ENCODE peak calls at places on chromosome 3, in five cellular contexts. A, N, P, U and V are unnamed samples.

GRCh38 chr3:141083831-141084624 is 32.9 kb downstream of the SPSB4 start:
- DNase-seq in U (peak; percentile 74), A (no peak), N (peak; percentile 52), P (peak; percentile 51), V (peak; percentile 74)

GRCh38 chr3:128556949-128557348 is 63.9 kb upstream of the GATA2 start:
- DNase-seq in N (no peak), P (no peak), U (peak; percentile 53), A (no peak), V (no peak)

GRCh38 chr3:196650740-196651311 is 11.3 kb downstream of the NRROS start:
- DNase-seq in U (no peak), A (peak; percentile 94), P (peak; percentile 30), N (peak; percentile 42), V (peak; percentile 74)

GRCh38 chr3:186254676-186255665 is 107.1 kb downstream of the DGKG start:
- DNase-seq in N (no peak), P (no peak), U (no peak), A (no peak), V (no peak)

GRCh38 chr3:127655641-127656040 is 17.1 kb upstream of the ABTB1 start:
- DNase-seq in P (no peak), A (peak; percentile 44), N (no peak), U (peak; percentile 29), V (no peak)

GRCh38 chr3:55362206-55362960 is 124.7 kb downstream of the WNT5A start:
- DNase-seq in U (no peak), N (no peak), P (no peak), A (no peak), V (no peak)

GRCh38 chr3:12049675-12050074 is 45.5 kb downstream of the SYN2 start:
- DNase-seq in N (no peak), A (no peak), P (no peak), U (no peak), V (no peak)

GRCh38 chr3:138786788-138787276 is 47.9 kb downstream of the PIK3CB start:
- DNase-seq in U (no peak), N (no peak), A (peak; percentile 32), P (no peak), V (no peak)

GRCh38 chr3:123582315-123582714 is 2.5 kb downstream of the HACD2 start:
- DNase-seq in N (no peak), P (no peak), A (no peak), U (no peak), V (no peak)

GRCh38 chr3:102090646-102091045 is 241.3 kb downstream of the NFKBIZ start:
- DNase-seq in A (no peak), U (no peak), P (no peak), N (no peak), V (no peak)
- H3K4me3 ChIP-seq in A (no peak overlapping the region), U (no peak overlapping the region), P (no peak overlapping the region), N (no peak overlapping the region), V (no peak overlapping the region)

GRCh38 chr3:158093526-158093925 is 12.7 kb downstream of the SHOX2 start:
- DNase-seq in N (no peak), A (no peak), P (no peak), U (no peak), V (no peak)
- H3K4me3 ChIP-seq in N (no peak overlapping the region), A (no peak overlapping the region), P (no peak overlapping the region), U (no peak overlapping the region), V (no peak overlapping the region)

GRCh38 chr3:108947855-108948254 is 5.8 kb downstream of the GUCA1C start:
- DNase-seq in A (no peak), U (no peak), P (no peak), N (no peak), V (no peak)
- H3K4me3 ChIP-seq in A (no peak overlapping the region), U (no peak overlapping the region), P (no peak overlapping the region), N (no peak overlapping the region), V (no peak overlapping the region)

GRCh38 chr3:64266065-64266874 is 41.0 kb upstream of the PRICKLE2 start:
- DNase-seq in P (no peak), N (no peak), U (no peak), A (peak; percentile 96), V (no peak)

GRCh38 chr3:64268926-64269325 is 43.7 kb upstream of the PRICKLE2 start:
- DNase-seq in N (peak; percentile 39), U (no peak), A (no peak), P (peak; percentile 32), V (peak; percentile 74)

GRCh38 chr3:64267774-64268604 is 42.7 kb upstream of the PRICKLE2 start:
- DNase-seq in P (peak; percentile 61), U (peak; percentile 87), N (peak; percentile 57), A (peak; percentile 45), V (peak; percentile 76)

GRCh38 chr3:64264491-64265109 is 39.3 kb upstream of the PRICKLE2 start:
- DNase-seq in U (no peak), N (no peak), P (no peak), A (no peak), V (no peak)

GRCh38 chr3:64266983-64267382 is 41.7 kb upstream of the PRICKLE2 start:
- DNase-seq in P (no peak), A (no peak), N (no peak), U (no peak), V (no peak)
- H3K4me3 ChIP-seq in P (peak overlapping the region; percentile 77), A (peak overlapping the region; percentile 77), N (peak overlapping the region; percentile 88), U (peak overlapping the region; percentile 85), V (peak overlapping the region; percentile 95)

DNA sequence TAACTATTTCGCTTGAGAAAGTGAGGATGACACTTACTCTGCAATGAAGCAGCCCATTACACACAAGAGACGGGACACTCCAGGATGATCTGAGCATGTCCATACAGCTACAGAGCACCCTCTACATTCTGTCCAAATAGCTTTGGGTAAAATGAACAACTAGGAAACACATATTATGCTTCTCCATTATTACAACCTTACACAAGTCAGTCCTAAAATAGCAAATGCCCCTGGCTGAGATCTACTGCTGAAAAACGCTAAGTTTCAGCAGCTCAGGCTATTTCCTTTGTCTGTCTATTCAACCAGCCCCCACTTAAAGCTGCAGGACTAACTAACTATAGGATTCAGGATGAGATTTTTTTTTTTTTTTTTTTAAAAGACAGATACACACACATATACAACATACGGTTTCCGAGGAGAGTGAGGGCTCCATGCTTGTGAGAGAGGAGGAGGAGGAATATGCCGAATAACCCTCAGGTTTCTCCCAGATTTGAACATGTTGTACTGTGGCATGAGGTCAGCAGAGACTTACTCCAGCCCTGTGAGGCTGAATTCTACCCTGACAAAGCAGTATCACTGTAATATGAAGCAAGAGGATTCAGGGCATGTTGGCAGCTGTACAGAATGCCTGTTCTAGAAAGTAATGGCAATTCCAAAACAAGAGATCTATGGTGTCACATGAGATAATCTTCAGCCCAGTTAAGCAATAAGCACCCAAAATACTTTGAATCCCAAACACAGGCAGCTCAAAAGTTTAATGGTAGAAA is 117.3 kb upstream of the PLXND1 start:
- DNase-seq in A (peak; percentile 83), P (peak; percentile 23), N (no peak), U (peak; percentile 81), V (no peak)
- H3K4me3 ChIP-seq in A (no peak overlapping the region), P (peak overlapping the region; percentile 58), N (peak overlapping the region; percentile 33), U (peak overlapping the region; percentile 11), V (peak overlapping the region; percentile 53)

GRCh38 chr3:146308222-146308621 is 57.3 kb upstream of the PLSCR4 start:
- DNase-seq in N (no peak), A (peak; percentile 67), U (no peak), P (no peak), V (no peak)

GRCh38 chr3:146306024-146306423 is 55.1 kb upstream of the PLSCR4 start:
- DNase-seq in U (no peak), P (no peak), A (no peak), N (no peak), V (no peak)

GRCh38 chr3:146313411-146314111 is 62.7 kb upstream of the PLSCR4 start:
- DNase-seq in U (no peak), A (peak; percentile 67), N (no peak), P (no peak), V (no peak)

DNA sequence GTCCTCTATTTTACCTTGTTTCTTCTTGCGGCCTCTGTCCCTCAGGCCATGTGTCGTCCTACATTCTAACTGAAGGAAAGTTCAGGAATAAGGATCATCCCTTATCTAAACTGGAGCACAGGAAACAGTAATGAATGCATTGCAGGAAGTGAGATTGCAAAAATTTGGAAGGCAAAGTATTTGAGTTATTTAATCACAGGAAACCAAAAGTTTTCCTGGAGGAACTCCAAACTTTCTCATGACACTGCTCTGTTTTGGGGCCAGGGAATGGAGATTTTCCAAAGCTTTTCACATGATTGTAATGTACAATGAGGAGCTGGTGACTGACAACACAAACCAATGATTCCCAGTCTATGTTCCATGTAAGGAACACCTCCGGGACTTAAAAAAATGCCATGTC is 57.8 kb upstream of the PLSCR4 start:
- DNase-seq in U (no peak), N (no peak), A (peak; percentile 58), P (no peak), V (no peak)
- H3K4me3 ChIP-seq in U (no peak overlapping the region), N (no peak overlapping the region), A (no peak overlapping the region), P (no peak overlapping the region), V (no peak overlapping the region)

GRCh38 chr3:6771171-6771570 is 89.7 kb upstream of the GRM7 start:
- DNase-seq in A (no peak), N (no peak), P (no peak), U (no peak), V (no peak)
- H3K4me3 ChIP-seq in A (no peak overlapping the region), N (no peak overlapping the region), P (no peak overlapping the region), U (no peak overlapping the region), V (no peak overlapping the region)

GRCh38 chr3:43290961-43291360 is 4.6 kb downstream of the SNRK start:
- DNase-seq in A (no peak), P (no peak), N (no peak), U (no peak), V (no peak)
- H3K4me3 ChIP-seq in A (no peak overlapping the region), P (peak overlapping the region; percentile 77), N (peak overlapping the region; percentile 65), U (no peak overlapping the region), V (peak overlapping the region; percentile 0)

GRCh38 chr3:149815318-149815717 is 2.3 kb downstream of the RNF13 start:
- DNase-seq in N (no peak), A (no peak), P (no peak), U (no peak), V (no peak)
- H3K4me3 ChIP-seq in N (peak overlapping the region; percentile 84), A (no peak overlapping the region), P (peak overlapping the region; percentile 88), U (peak overlapping the region; percentile 71), V (peak overlapping the region; percentile 23)

DNA sequence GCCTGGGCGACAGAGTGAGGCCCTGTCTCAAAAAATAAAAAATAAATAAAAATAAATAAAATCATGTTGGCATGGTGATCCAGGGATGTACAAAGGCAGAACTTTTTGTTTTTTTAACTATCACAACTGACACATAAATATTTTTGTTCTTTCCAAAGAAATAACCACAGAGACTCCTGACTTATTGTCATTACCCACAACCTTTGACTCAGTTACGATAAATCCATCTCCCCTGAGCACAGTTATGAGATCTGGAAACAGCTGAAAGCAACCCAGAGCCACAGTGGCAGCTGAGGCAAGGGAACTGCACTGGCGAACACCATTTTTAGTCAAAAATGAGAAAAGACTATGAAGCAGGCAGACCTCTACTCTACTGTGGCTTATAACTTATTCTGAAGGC is 24.0 kb downstream of the OSBPL10 start:
- DNase-seq in P (no peak), A (no peak), N (no peak), U (no peak), V (no peak)
- H3K4me3 ChIP-seq in P (no peak overlapping the region), A (no peak overlapping the region), N (no peak overlapping the region), U (no peak overlapping the region), V (no peak overlapping the region)